ENCODE peak calls at places on chromosomes 13 and 19, in five cellular contexts. L, V, X, E and R are unnamed samples.

GRCh38 chr13:99028890-99029289 is 51.0 kb upstream of the DOCK9 start:
- DNase-seq in V (no peak), X (peak), E (no peak), L (peak), R (no peak)

GRCh38 chr13:25371158-25371557 is 616 bp upstream of the ATP8A2 start:
- DNase-seq in E (no peak), X (no peak), V (no peak), L (no peak), R (no peak)

GRCh38 chr19:2495130-2495641 is 19.3 kb downstream of the GADD45B start:
- DNase-seq in X (no peak), L (peak), V (peak), E (peak), R (peak)

GRCh38 chr19:31170046-31170445 is 179.2 kb downstream of the TSHZ3 start:
- DNase-seq in V (no peak), X (no peak), L (no peak), E (no peak), R (no peak)

GRCh38 chr13:47226516-47226915 is 329.7 kb upstream of the HTR2A start:
- DNase-seq in E (no peak), X (no peak), V (no peak), L (no peak), R (no peak)

GRCh38 chr13:53783466-53783865 is 754.9 kb downstream of the OLFM4 start:
- DNase-seq in X (no peak), L (no peak), E (no peak), V (no peak), R (no peak)

GRCh38 chr13:109955598-109955997 is 169.2 kb upstream of the IRS2 start:
- DNase-seq in X (no peak), E (no peak), L (no peak), V (no peak), R (no peak)

GRCh38 chr19:10333758-10334339 is 520 bp upstream of the RAVER1 start:
- DNase-seq in L (no peak), E (no peak), V (no peak), X (no peak), R (no peak)

GRCh38 chr19:10898633-10899032 is 27.3 kb downstream of the CARM1 start:
- DNase-seq in L (no peak), X (no peak), V (no peak), E (no peak), R (no peak)

GRCh38 chr19:7348587-7349230 is at the start of gene ARHGEF18:
- DNase-seq in X (peak), E (no peak), V (no peak), L (no peak), R (peak)

GRCh38 chr13:58994778-58995177 is 1169.0 kb downstream of the DIAPH3 start:
- DNase-seq in L (no peak), X (no peak), E (no peak), V (no peak), R (no peak)

GRCh38 chr13:26221721-26222522 is at the start of gene RNF6:
- DNase-seq in E (peak), L (peak), V (peak), X (peak), R (peak)

GRCh38 chr13:111511219-111511732 is 190.8 kb downstream of the TEX29 start:
- DNase-seq in E (no peak), X (no peak), V (no peak), L (no peak), R (no peak)

GRCh38 chr13:63497601-63498000 is 2082.0 kb upstream of the PCDH20 start:
- DNase-seq in L (no peak), E (no peak), X (no peak), V (no peak), R (no peak)

DNA sequence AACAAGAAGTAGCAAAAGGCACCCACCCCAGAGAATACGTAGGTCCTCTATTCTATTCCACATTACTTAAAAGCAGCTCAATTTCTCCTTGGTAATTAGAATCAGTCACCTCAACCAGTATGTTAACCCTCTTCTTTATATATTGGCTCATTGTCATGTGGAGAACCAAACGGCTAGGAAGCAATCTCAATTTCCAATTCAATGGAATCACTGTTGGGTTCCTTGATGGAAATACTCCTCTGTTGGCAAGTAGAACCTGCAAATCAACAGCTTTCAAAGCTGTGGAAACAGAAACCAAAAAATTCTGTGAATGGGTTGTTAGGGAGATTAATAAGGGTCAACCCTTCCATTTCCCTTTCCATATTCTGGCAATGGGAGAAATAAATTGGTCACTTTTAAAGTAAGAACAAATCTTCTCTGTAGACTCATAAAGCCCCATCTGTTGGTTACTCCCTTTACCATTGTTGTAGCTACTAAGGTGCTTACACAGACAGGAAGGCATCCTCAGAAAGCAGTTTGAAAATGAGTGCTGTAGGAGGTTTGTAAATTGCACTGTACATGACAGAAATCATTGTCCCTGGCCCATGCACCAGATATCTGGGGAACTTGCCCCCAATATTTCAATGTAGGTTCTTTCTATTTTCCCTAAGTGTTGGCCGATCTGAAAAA is 138.6 kb upstream of the UFM1 start:
- DNase-seq in L (no peak), V (no peak), X (no peak), E (no peak), R (no peak)
- TF ChIP-seq CTCF in L (no peak), V (no peak), X (no peak), E (no peak), R (no peak)

GRCh38 chr19:16088985-16089846 is 12.9 kb downstream of the TPM4 start:
- DNase-seq in V (no peak), X (no peak), L (peak), E (no peak), R (no peak)
- TF ChIP-seq POLR2A in V (no peak), X (no peak), L (no peak), E (no peak), R (no peak)

DNA sequence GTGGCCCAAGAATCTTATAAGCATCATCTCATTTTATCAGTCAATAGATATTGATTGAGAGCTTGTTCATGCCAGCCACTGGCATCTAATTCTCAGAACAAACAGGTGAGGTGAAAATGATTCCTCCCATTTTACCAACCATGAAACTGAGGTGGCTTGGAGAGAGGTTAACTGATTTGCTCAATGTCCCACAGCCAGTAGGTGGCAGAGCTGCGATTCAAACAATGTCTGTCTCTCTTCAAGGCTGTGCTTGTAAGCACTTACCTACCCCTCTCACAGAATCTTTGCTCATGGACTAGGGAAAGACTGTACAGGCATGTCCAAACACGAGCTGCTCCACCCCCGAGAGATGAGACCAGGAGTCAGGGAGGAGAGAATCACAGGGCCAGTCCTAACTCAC is 21.5 kb upstream of the GSX1 start:
- DNase-seq in V (no peak), X (peak), E (no peak), L (peak), R (no peak)
- TF ChIP-seq CTCF in V (no peak), X (peak), E (no peak), L (peak), R (no peak)

GRCh38 chr19:35130761-35131720 is 3.8 kb downstream of the LGI4 start:
- DNase-seq in L (no peak), E (no peak), X (no peak), V (no peak), R (no peak)
- TF ChIP-seq POLR2A in L (no peak), E (no peak), X (no peak), V (no peak), R (no peak)

GRCh38 chr19:23070353-23070781 is 46.5 kb upstream of the ZNF730 start:
- DNase-seq in V (peak), E (no peak), L (peak), X (peak), R (no peak)
- TF ChIP-seq CTCF in V (no peak), E (peak), L (no peak), X (peak), R (no peak)

GRCh38 chr13:73074101-73074500 is 15.3 kb downstream of the KLF5 start:
- DNase-seq in V (no peak), E (no peak), L (no peak), X (peak), R (no peak)

GRCh38 chr13:73073050-73073449 is 14.2 kb downstream of the KLF5 start:
- DNase-seq in X (no peak), L (no peak), V (no peak), E (no peak), R (no peak)

GRCh38 chr13:73069206-73069815 is 10.5 kb downstream of the KLF5 start:
- DNase-seq in V (no peak), L (no peak), E (no peak), X (no peak), R (no peak)

GRCh38 chr13:73072501-73072900 is 13.7 kb downstream of the KLF5 start:
- DNase-seq in V (no peak), X (no peak), E (no peak), L (no peak), R (no peak)

GRCh38 chr13:73070451-73070850 is 11.6 kb downstream of the KLF5 start:
- DNase-seq in X (no peak), E (no peak), L (no peak), V (no peak), R (no peak)
- TF ChIP-seq POLR2A in X (no peak), E (no peak), L (no peak), V (no peak), R (no peak)

GRCh38 chr19:19385131-19385899 is 20.2 kb upstream of the GATAD2A start:
- DNase-seq in X (peak), L (peak), V (peak), E (peak), R (peak)

GRCh38 chr19:19379527-19379926 is 25.9 kb upstream of the GATAD2A start:
- DNase-seq in X (no peak), V (no peak), E (no peak), L (no peak), R (no peak)

GRCh38 chr19:19384486-19384885 is 21.0 kb upstream of the GATAD2A start:
- DNase-seq in L (no peak), X (no peak), E (no peak), V (no peak), R (no peak)

GRCh38 chr19:19382118-19382517 is 23.4 kb upstream of the GATAD2A start:
- DNase-seq in L (no peak), V (no peak), X (no peak), E (no peak), R (no peak)

GRCh38 chr19:19381007-19381926 is 24.2 kb upstream of the GATAD2A start:
- DNase-seq in E (no peak), L (no peak), X (no peak), V (no peak), R (no peak)
- TF ChIP-seq CTCF in E (no peak), L (no peak), X (no peak), V (no peak), R (no peak)

DNA sequence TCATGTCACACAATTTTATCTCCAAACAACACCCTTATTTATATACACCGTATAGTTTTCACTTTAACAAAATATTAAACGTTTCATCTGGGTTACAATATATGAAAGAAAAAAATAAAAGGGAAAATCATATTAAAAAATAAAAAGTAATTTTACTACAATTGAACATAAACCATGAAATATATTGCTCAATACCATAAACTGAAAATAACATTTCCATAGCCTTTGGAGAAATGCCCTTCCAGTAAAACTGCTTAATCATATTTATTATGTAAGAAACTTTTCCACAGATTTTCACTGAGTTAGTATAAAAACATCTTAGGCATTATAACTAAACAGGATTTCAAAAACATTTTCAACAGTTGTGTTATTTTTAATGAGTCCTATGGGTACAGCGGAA is 1.5 kb upstream of the ZNF347 start:
- DNase-seq in L (no peak), X (no peak), E (no peak), V (no peak), R (no peak)
- TF ChIP-seq POLR2A in L (no peak), X (no peak), E (no peak), V (no peak), R (no peak)

GRCh38 chr19:5339950-5340636 is 519 bp downstream of the PTPRS start:
- DNase-seq in L (no peak), V (no peak), X (peak), E (no peak), R (no peak)
- TF ChIP-seq CTCF in L (peak), V (no peak), X (no peak), E (no peak), R (no peak)

GRCh38 chr13:42380420-42381164 is 108.6 kb downstream of the AKAP11 start:
- DNase-seq in X (no peak), L (no peak), E (no peak), V (no peak), R (no peak)

GRCh38 chr13:42377640-42378382 is 105.9 kb downstream of the AKAP11 start:
- DNase-seq in E (no peak), L (no peak), X (peak), V (no peak), R (no peak)

GRCh38 chr13:42381165-42381425 is 109.1 kb downstream of the AKAP11 start:
- DNase-seq in V (no peak), X (no peak), E (no peak), L (no peak), R (no peak)

GRCh38 chr13:42379241-42379640 is 107.3 kb downstream of the AKAP11 start:
- DNase-seq in X (no peak), L (no peak), V (no peak), E (no peak), R (no peak)

GRCh38 chr13:42378383-42378780 is 106.4 kb downstream of the AKAP11 start:
- DNase-seq in V (no peak), L (no peak), X (no peak), E (no peak), R (no peak)
- TF ChIP-seq POLR2A in V (no peak), L (no peak), X (no peak), E (no peak), R (no peak)